ENCODE peak calls at places on chromosome 1, in five cellular contexts. V, Z, T, N and G are unnamed samples.

GRCh38 chr1:98940680-98941079 is 64.0 kb downstream of the PLPPR5 start:
- DNase-seq in V (no peak), T (no peak), N (no peak), Z (peak), G (no peak)

GRCh38 chr1:10793129-10793651 is 3.3 kb downstream of the CASZ1 start:
- DNase-seq in V (no peak), T (no peak), N (no peak), Z (no peak), G (no peak)

GRCh38 chr1:91555821-91556531 is 55.3 kb downstream of the CDC7 start:
- DNase-seq in N (no peak), V (no peak), Z (no peak), T (peak), G (no peak)

GRCh38 chr1:27403065-27403726 is 10.8 kb downstream of the GPR3 start:
- DNase-seq in V (no peak), N (peak), T (no peak), Z (no peak), G (peak)

GRCh38 chr1:66605419-66605997 is 71.6 kb downstream of the SGIP1 start:
- DNase-seq in T (no peak), Z (no peak), V (no peak), N (no peak), G (no peak)

GRCh38 chr1:221837886-221838285 is 96.0 kb upstream of the DUSP10 start:
- DNase-seq in N (no peak), V (no peak), T (no peak), Z (no peak), G (no peak)

GRCh38 chr1:214002060-214002459 is 14.3 kb downstream of the PROX1 start:
- DNase-seq in Z (no peak), V (no peak), T (no peak), N (no peak), G (no peak)

GRCh38 chr1:218171302-218171893 is 113.7 kb upstream of the RRP15 start:
- DNase-seq in V (no peak), N (no peak), Z (no peak), T (no peak), G (no peak)

GRCh38 chr1:28246427-28246832 is 10.5 kb downstream of the ATP5IF1 start:
- DNase-seq in N (no peak), V (no peak), Z (no peak), T (no peak), G (no peak)

GRCh38 chr1:48552420-48552819 is 80.4 kb upstream of the SPATA6 start:
- DNase-seq in Z (no peak), V (no peak), T (no peak), N (no peak), G (no peak)

GRCh38 chr1:226825037-226825745 is 45.2 kb upstream of the PSEN2 start:
- DNase-seq in T (no peak), Z (no peak), V (no peak), N (no peak), G (no peak)

GRCh38 chr1:70714149-70714548 is 303.1 kb downstream of the CTH start:
- DNase-seq in T (no peak), N (no peak), Z (no peak), V (no peak), G (no peak)

GRCh38 chr1:166511754-166512153 is 327.5 kb upstream of the POGK start:
- DNase-seq in V (no peak), N (no peak), Z (no peak), T (no peak), G (no peak)

GRCh38 chr1:102318104-102318806 is 321.5 kb upstream of the OLFM3 start:
- DNase-seq in T (no peak), Z (no peak), V (no peak), N (no peak), G (no peak)

GRCh38 chr1:7572654-7573152 is 198.4 kb upstream of the VAMP3 start:
- DNase-seq in T (no peak), V (no peak), N (peak), Z (no peak), G (peak)

GRCh38 chr1:235079443-235079967 is 49.1 kb downstream of the TOMM20 start:
- DNase-seq in V (no peak), N (no peak), T (no peak), Z (no peak), G (peak)

GRCh38 chr1:222441006-222441620 is 106.8 kb downstream of the HHIPL2 start:
- DNase-seq in N (no peak), V (no peak), Z (no peak), T (no peak), G (no peak)

GRCh38 chr1:168447871-168448270 is 95.9 kb downstream of the XCL2 start:
- DNase-seq in Z (no peak), V (no peak), N (no peak), T (no peak), G (no peak)

GRCh38 chr1:193417420-193417819 is 231.0 kb upstream of the B3GALT2 start:
- DNase-seq in T (no peak), V (no peak), N (no peak), Z (no peak), G (no peak)

GRCh38 chr1:47650205-47650604 is 212.4 kb downstream of the FOXD2 start:
- DNase-seq in Z (no peak), T (peak), N (no peak), V (no peak), G (no peak)

GRCh38 chr1:247467008-247467572 is 9.2 kb upstream of the OR2B11 start:
- DNase-seq in N (no peak), V (no peak), Z (no peak), T (no peak), G (no peak)

GRCh38 chr1:116794804-116795481 is 40.7 kb downstream of the CD2 start:
- DNase-seq in Z (no peak), N (no peak), V (no peak), T (no peak), G (no peak)

GRCh38 chr1:41954533-41954944 is 35.8 kb upstream of the HIVEP3 start:
- DNase-seq in N (no peak), Z (no peak), T (peak), V (no peak), G (no peak)

GRCh38 chr1:55143686-55144085 is 71.5 kb downstream of the USP24 start:
- DNase-seq in Z (no peak), N (no peak), V (no peak), T (no peak), G (no peak)

GRCh38 chr1:38097256-38097655 is 50.7 kb upstream of the POU3F1 start:
- DNase-seq in Z (no peak), T (no peak), V (no peak), N (no peak), G (no peak)

GRCh38 chr1:176051902-176052518 is 155.1 kb downstream of the COP1 start:
- DNase-seq in N (no peak), Z (no peak), T (no peak), V (no peak), G (no peak)

GRCh38 chr1:30680879-30681278 is 42.5 kb downstream of the MATN1 start:
- DNase-seq in T (no peak), N (no peak), V (no peak), Z (no peak), G (no peak)

GRCh38 chr1:26189751-26190275 is 589 bp upstream of the CATSPER4 start:
- DNase-seq in T (no peak), Z (no peak), V (no peak), N (no peak), G (no peak)

GRCh38 chr1:8040586-8040985 is 14.5 kb upstream of the ERRFI1 start:
- DNase-seq in N (peak), V (no peak), T (no peak), Z (peak), G (peak)

GRCh38 chr1:12734651-12735050 is 11.3 kb upstream of the CFAP107 start:
- DNase-seq in T (no peak), N (no peak), Z (no peak), V (no peak), G (no peak)

GRCh38 chr1:186882372-186883134 is 53.8 kb downstream of the PLA2G4A start:
- DNase-seq in V (no peak), T (no peak), N (no peak), Z (no peak), G (no peak)